ENCODE peak calls at places on chromosomes 13 and 19, in nine cellular contexts. One of them, this sample, is unnamed. For H3K9me3, the result is how much of the 10 kb centered on the place peaks cover.

GRCh38 chr19:20233105-20233504 is 66.1 kb downstream of the ZNF486 start:
- DNase-seq in heart left ventricle: no peak
- DNase-seq in endodermal cell: no peak
- DNase-seq in ascending aorta: no peak
- DNase-seq in OCI-LY7: no peak
- DNase-seq in AG04450: no peak
- DNase-seq in tibial artery: no peak
- DNase-seq in left ventricle myocardium inferior: no peak
- DNase-seq in kidney: no peak
- DNase-seq in this sample: no peak

GRCh38 chr13:67133476-67133875 is 96.7 kb downstream of the PCDH9 start:
- DNase-seq in AG04450: no peak
- DNase-seq in kidney: no peak
- DNase-seq in OCI-LY7: no peak
- DNase-seq in ascending aorta: no peak
- DNase-seq in tibial artery: no peak
- DNase-seq in left ventricle myocardium inferior: no peak
- DNase-seq in endodermal cell: no peak
- DNase-seq in heart left ventricle: no peak
- DNase-seq in this sample: no peak

GRCh38 chr19:16207490-16208025 is 9.8 kb downstream of the AP1M1 start:
- DNase-seq in kidney: no peak
- DNase-seq in OCI-LY7: no peak
- DNase-seq in heart left ventricle: no peak
- DNase-seq in ascending aorta: no peak
- DNase-seq in tibial artery: peak
- DNase-seq in endodermal cell: no peak
- DNase-seq in left ventricle myocardium inferior: no peak
- DNase-seq in AG04450: no peak
- DNase-seq in this sample: no peak

GRCh38 chr13:50382951-50383350 is 367.7 kb downstream of the KCNRG start:
- DNase-seq in endodermal cell: no peak
- DNase-seq in kidney: no peak
- DNase-seq in AG04450: no peak
- DNase-seq in ascending aorta: no peak
- DNase-seq in heart left ventricle: no peak
- DNase-seq in left ventricle myocardium inferior: no peak
- DNase-seq in OCI-LY7: no peak
- DNase-seq in tibial artery: no peak
- DNase-seq in this sample: no peak

GRCh38 chr19:2047449-2048103 is 3.5 kb downstream of the MKNK2 start:
- DNase-seq in OCI-LY7: no peak
- DNase-seq in left ventricle myocardium inferior: no peak
- DNase-seq in endodermal cell: no peak
- DNase-seq in AG04450: no peak
- DNase-seq in tibial artery: peak
- DNase-seq in ascending aorta: no peak
- DNase-seq in kidney: peak
- DNase-seq in heart left ventricle: no peak
- DNase-seq in this sample: peak

GRCh38 chr13:110137677-110138008 is 169.3 kb downstream of the COL4A1 start:
- DNase-seq in ascending aorta: no peak
- DNase-seq in AG04450: no peak
- DNase-seq in heart left ventricle: peak
- DNase-seq in tibial artery: peak
- DNase-seq in endodermal cell: no peak
- DNase-seq in kidney: no peak
- DNase-seq in left ventricle myocardium inferior: peak
- DNase-seq in OCI-LY7: peak
- DNase-seq in this sample: peak

GRCh38 chr19:1566392-1567115 is 1.6 kb downstream of the MEX3D start:
- DNase-seq in tibial artery: peak
- DNase-seq in left ventricle myocardium inferior: peak
- DNase-seq in OCI-LY7: no peak
- DNase-seq in ascending aorta: peak
- DNase-seq in heart left ventricle: peak
- DNase-seq in endodermal cell: peak
- DNase-seq in kidney: peak
- DNase-seq in AG04450: peak
- DNase-seq in this sample: peak

GRCh38 chr13:42181381-42181953 is 90.5 kb upstream of the AKAP11 start:
- DNase-seq in tibial artery: no peak
- DNase-seq in OCI-LY7: no peak
- DNase-seq in endodermal cell: no peak
- DNase-seq in left ventricle myocardium inferior: no peak
- DNase-seq in heart left ventricle: no peak
- DNase-seq in kidney: no peak
- DNase-seq in AG04450: no peak
- DNase-seq in ascending aorta: no peak
- DNase-seq in this sample: no peak

GRCh38 chr19:20879501-20879900 is 43.5 kb upstream of the ZNF85 start:
- DNase-seq in left ventricle myocardium inferior: no peak
- DNase-seq in tibial artery: no peak
- DNase-seq in heart left ventricle: no peak
- DNase-seq in AG04450: no peak
- DNase-seq in kidney: no peak
- DNase-seq in OCI-LY7: no peak
- DNase-seq in ascending aorta: no peak
- DNase-seq in endodermal cell: no peak
- DNase-seq in this sample: no peak

GRCh38 chr19:41219924-41220567 is 1.0 kb downstream of the AXL start:
- DNase-seq in kidney: peak
- DNase-seq in heart left ventricle: peak
- DNase-seq in ascending aorta: peak
- DNase-seq in tibial artery: peak
- DNase-seq in endodermal cell: peak
- DNase-seq in OCI-LY7: no peak
- DNase-seq in AG04450: no peak
- DNase-seq in left ventricle myocardium inferior: peak
- DNase-seq in this sample: peak

GRCh38 chr19:5281588-5281987 is 59.0 kb downstream of the PTPRS start:
- DNase-seq in tibial artery: peak
- DNase-seq in endodermal cell: no peak
- DNase-seq in heart left ventricle: peak
- DNase-seq in kidney: peak
- DNase-seq in left ventricle myocardium inferior: peak
- DNase-seq in ascending aorta: peak
- DNase-seq in OCI-LY7: no peak
- DNase-seq in AG04450: no peak
- DNase-seq in this sample: no peak

GRCh38 chr13:33686772-33687480 is 131.0 kb upstream of the RFC3 start:
- DNase-seq in ascending aorta: no peak
- DNase-seq in endodermal cell: no peak
- DNase-seq in OCI-LY7: no peak
- DNase-seq in tibial artery: no peak
- DNase-seq in left ventricle myocardium inferior: no peak
- DNase-seq in kidney: no peak
- DNase-seq in AG04450: no peak
- DNase-seq in heart left ventricle: no peak
- DNase-seq in this sample: no peak

GRCh38 chr13:33322474-33322827 is 36.9 kb upstream of the STARD13 start:
- DNase-seq in endodermal cell: no peak
- DNase-seq in ascending aorta: peak
- DNase-seq in kidney: no peak
- DNase-seq in left ventricle myocardium inferior: peak
- DNase-seq in heart left ventricle: peak
- DNase-seq in tibial artery: peak
- DNase-seq in OCI-LY7: no peak
- DNase-seq in AG04450: peak
- DNase-seq in this sample: no peak

GRCh38 chr13:102402292-102402691 is 444 bp upstream of the FGF14 start:
- DNase-seq in OCI-LY7: no peak
- DNase-seq in left ventricle myocardium inferior: peak
- DNase-seq in heart left ventricle: peak
- DNase-seq in tibial artery: peak
- DNase-seq in endodermal cell: peak
- DNase-seq in AG04450: no peak
- DNase-seq in ascending aorta: peak
- DNase-seq in kidney: peak
- DNase-seq in this sample: no peak

GRCh38 chr19:1264801-1265610 is 4.1 kb upstream of the CIRBP start:
- DNase-seq in heart left ventricle: peak
- DNase-seq in ascending aorta: peak
- DNase-seq in tibial artery: peak
- DNase-seq in left ventricle myocardium inferior: peak
- DNase-seq in OCI-LY7: peak
- DNase-seq in endodermal cell: peak
- DNase-seq in kidney: peak
- DNase-seq in AG04450: no peak
- DNase-seq in this sample: peak

DNA sequence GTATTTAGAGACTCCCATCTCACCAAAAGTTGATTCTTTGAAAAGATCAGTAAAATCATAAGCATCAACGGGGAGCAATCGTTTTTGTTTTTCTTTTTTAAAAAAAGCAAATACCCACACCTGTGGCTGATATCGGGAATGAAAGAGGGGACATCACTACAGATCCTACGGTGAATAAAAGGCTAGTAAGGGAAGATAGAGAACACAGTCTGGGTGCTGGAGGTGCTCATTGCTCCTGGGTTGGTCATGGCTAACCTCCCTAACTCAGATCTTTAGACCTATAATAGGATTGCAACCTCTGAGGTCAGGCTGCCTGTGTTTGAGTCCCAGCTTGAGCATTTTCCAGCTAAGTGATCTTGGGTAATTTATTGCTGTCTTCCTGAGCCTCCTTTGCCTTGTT is 1.1 kb downstream of the EHD2 start:
- DNase-seq in heart left ventricle: no peak
- DNase-seq in left ventricle myocardium inferior: no peak
- DNase-seq in kidney: no peak
- DNase-seq in OCI-LY7: no peak
- DNase-seq in AG04450: no peak
- DNase-seq in endodermal cell: no peak
- DNase-seq in tibial artery: no peak
- DNase-seq in ascending aorta: no peak
- DNase-seq in this sample: no peak
- H3K4me3 ChIP-seq in heart left ventricle: peak
- H3K4me3 ChIP-seq in left ventricle myocardium inferior: peak
- H3K4me3 ChIP-seq in kidney: peak
- H3K4me3 ChIP-seq in OCI-LY7: no peak
- H3K4me3 ChIP-seq in AG04450: peak
- H3K4me3 ChIP-seq in endodermal cell: peak
- H3K4me3 ChIP-seq in tibial artery: peak
- H3K4me3 ChIP-seq in ascending aorta: peak
- H3K4me3 ChIP-seq in this sample: peak

DNA sequence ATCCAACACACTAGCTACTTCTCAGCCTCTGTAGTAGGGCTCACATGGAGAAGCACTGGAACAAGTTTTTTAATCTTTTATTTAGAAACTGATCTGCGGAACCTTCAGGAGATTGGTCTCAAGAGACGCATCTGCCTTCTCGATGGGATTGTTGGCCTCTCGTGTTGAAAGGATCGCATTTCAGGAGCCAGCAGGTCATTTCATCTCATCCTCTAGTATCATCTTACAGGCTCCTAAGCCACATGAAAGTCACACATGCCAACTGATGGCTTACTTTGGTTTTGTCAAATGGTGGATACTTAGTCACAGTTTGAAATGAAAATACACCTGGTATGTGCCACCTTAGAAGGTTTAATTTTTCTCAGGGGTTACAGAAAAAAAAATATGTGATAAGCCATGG is 1703.6 kb downstream of the EFNB2 start:
- DNase-seq in ascending aorta: no peak
- DNase-seq in OCI-LY7: no peak
- DNase-seq in tibial artery: no peak
- DNase-seq in left ventricle myocardium inferior: no peak
- DNase-seq in heart left ventricle: no peak
- DNase-seq in endodermal cell: no peak
- DNase-seq in kidney: no peak
- DNase-seq in AG04450: no peak
- DNase-seq in this sample: no peak
- H3K27ac ChIP-seq in ascending aorta: no peak
- H3K27ac ChIP-seq in OCI-LY7: no peak
- H3K27ac ChIP-seq in tibial artery: no peak
- H3K27ac ChIP-seq in left ventricle myocardium inferior: no peak
- H3K27ac ChIP-seq in heart left ventricle: no peak
- H3K27ac ChIP-seq in endodermal cell: no peak
- H3K27ac ChIP-seq in kidney: no peak
- H3K27ac ChIP-seq in AG04450: no peak
- H3K27ac ChIP-seq in this sample: no peak

GRCh38 chr19:56562766-56563165 is 4.5 kb upstream of the ZNF470 start:
- DNase-seq in tibial artery: no peak
- DNase-seq in OCI-LY7: no peak
- DNase-seq in kidney: no peak
- DNase-seq in endodermal cell: no peak
- DNase-seq in left ventricle myocardium inferior: no peak
- DNase-seq in heart left ventricle: no peak
- DNase-seq in AG04450: no peak
- DNase-seq in ascending aorta: no peak
- DNase-seq in this sample: no peak
- H3K9me3 ChIP-seq in tibial artery: half or more
- H3K9me3 ChIP-seq in OCI-LY7: under half
- H3K9me3 ChIP-seq in kidney: half or more
- H3K9me3 ChIP-seq in endodermal cell: half or more
- H3K9me3 ChIP-seq in left ventricle myocardium inferior: half or more
- H3K9me3 ChIP-seq in heart left ventricle: under half
- H3K9me3 ChIP-seq in AG04450: under half
- H3K9me3 ChIP-seq in ascending aorta: half or more
- H3K9me3 ChIP-seq in this sample: under half

GRCh38 chr13:22700488-22700887 is 480.3 kb upstream of the SGCG start:
- DNase-seq in OCI-LY7: no peak
- DNase-seq in heart left ventricle: no peak
- DNase-seq in left ventricle myocardium inferior: no peak
- DNase-seq in endodermal cell: no peak
- DNase-seq in tibial artery: no peak
- DNase-seq in kidney: no peak
- DNase-seq in ascending aorta: no peak
- DNase-seq in AG04450: no peak
- DNase-seq in this sample: no peak

GRCh38 chr13:22698477-22698876 is 482.3 kb upstream of the SGCG start:
- DNase-seq in tibial artery: no peak
- DNase-seq in ascending aorta: no peak
- DNase-seq in left ventricle myocardium inferior: no peak
- DNase-seq in endodermal cell: no peak
- DNase-seq in OCI-LY7: no peak
- DNase-seq in AG04450: no peak
- DNase-seq in heart left ventricle: no peak
- DNase-seq in kidney: no peak
- DNase-seq in this sample: no peak

GRCh38 chr13:22690756-22691155 is 490.0 kb upstream of the SGCG start:
- DNase-seq in kidney: no peak
- DNase-seq in ascending aorta: no peak
- DNase-seq in left ventricle myocardium inferior: no peak
- DNase-seq in endodermal cell: no peak
- DNase-seq in tibial artery: no peak
- DNase-seq in AG04450: no peak
- DNase-seq in heart left ventricle: no peak
- DNase-seq in OCI-LY7: no peak
- DNase-seq in this sample: no peak

GRCh38 chr13:22693691-22694090 is 487.1 kb upstream of the SGCG start:
- DNase-seq in ascending aorta: no peak
- DNase-seq in AG04450: no peak
- DNase-seq in heart left ventricle: no peak
- DNase-seq in OCI-LY7: no peak
- DNase-seq in left ventricle myocardium inferior: no peak
- DNase-seq in endodermal cell: no peak
- DNase-seq in tibial artery: no peak
- DNase-seq in kidney: no peak
- DNase-seq in this sample: no peak

DNA sequence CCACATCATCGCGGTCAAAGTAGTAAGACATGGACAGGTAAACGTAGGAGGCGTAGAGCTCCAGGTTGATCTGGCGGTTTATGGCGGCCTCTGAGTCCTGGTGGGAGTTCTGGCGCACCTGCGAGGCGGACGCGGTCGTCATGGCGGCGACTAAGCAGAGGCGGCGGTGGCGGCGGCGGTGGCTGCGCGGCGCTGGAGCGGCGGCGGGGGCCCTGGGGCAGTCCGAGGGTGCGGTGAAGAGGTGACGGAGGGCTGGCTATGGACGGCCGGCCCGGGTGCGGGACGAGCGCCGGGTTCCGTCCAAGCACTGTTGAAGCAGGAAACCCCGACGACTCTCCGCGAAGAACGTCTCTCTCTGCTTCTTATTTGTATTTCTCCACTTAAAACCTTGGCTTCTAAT is 484.3 kb upstream of the SGCG start:
- DNase-seq in ascending aorta: no peak
- DNase-seq in endodermal cell: no peak
- DNase-seq in OCI-LY7: no peak
- DNase-seq in AG04450: no peak
- DNase-seq in left ventricle myocardium inferior: no peak
- DNase-seq in kidney: peak
- DNase-seq in heart left ventricle: no peak
- DNase-seq in tibial artery: no peak
- DNase-seq in this sample: no peak
- H3K4me3 ChIP-seq in ascending aorta: no peak
- H3K4me3 ChIP-seq in endodermal cell: no peak
- H3K4me3 ChIP-seq in OCI-LY7: no peak
- H3K4me3 ChIP-seq in AG04450: no peak
- H3K4me3 ChIP-seq in left ventricle myocardium inferior: no peak
- H3K4me3 ChIP-seq in kidney: no peak
- H3K4me3 ChIP-seq in heart left ventricle: no peak
- H3K4me3 ChIP-seq in tibial artery: no peak
- H3K4me3 ChIP-seq in this sample: no peak

This sample was measured in SJSA1.